ENCODE peak calls at places on chromosomes 12 and 14, in nine cellular contexts. Y is prostate gland, J is adrenal gland, M is thyroid gland, C is suprapubic skin, D is stomach, R is A549, S is testis, I is IMR-90. P is an unnamed sample.

GRCh38 chr12:12191008-12191407 is 75.8 kb downstream of the LRP6 start:
- DNase-seq in C (no peak), D (no peak), J (no peak), Y (no peak), S (no peak), M (no peak), R (no peak), I (no peak), P (no peak)

GRCh38 chr12:95805864-95806669 is 15.5 kb upstream of the NTN4 start:
- DNase-seq in I (peak), R (peak), J (no peak), C (no peak), D (no peak), Y (no peak), M (no peak), S (no peak), P (no peak)

GRCh38 chr12:49482095-49483051 is 56.5 kb upstream of the KCNH3 start:
- DNase-seq in C (no peak), Y (no peak), J (no peak), S (no peak), M (peak), I (peak), D (no peak), R (no peak), P (no peak)

GRCh38 chr14:22303589-22304195 is 285.3 kb downstream of the DAD1 start:
- DNase-seq in M (no peak), C (no peak), R (no peak), S (no peak), D (no peak), Y (no peak), I (peak), J (no peak), P (no peak)

GRCh38 chr12:53868516-53868986 is 70.1 kb upstream of the HOXC13 start:
- DNase-seq in J (no peak), M (no peak), I (no peak), Y (no peak), D (no peak), S (no peak), R (peak), C (no peak), P (no peak)

GRCh38 chr14:71515520-71515919 is 416.7 kb upstream of the RGS6 start:
- DNase-seq in J (no peak), Y (no peak), C (no peak), R (no peak), S (no peak), D (no peak), I (no peak), M (no peak), P (no peak)

GRCh38 chr12:66279127-66279712 is 23.1 kb upstream of the HELB start:
- DNase-seq in M (peak), S (peak), J (no peak), I (peak), Y (no peak), R (peak), D (no peak), C (no peak), P (no peak)

GRCh38 chr12:83865431-83865830 is 1047.2 kb downstream of the SLC6A15 start:
- DNase-seq in C (no peak), I (no peak), R (no peak), Y (no peak), M (no peak), S (no peak), J (no peak), D (no peak), P (no peak)

GRCh38 chr12:53381739-53382630 is 2.0 kb downstream of the SP1 start:
- DNase-seq in J (peak), R (no peak), M (peak), Y (peak), C (peak), I (peak), D (peak), S (peak), P (no peak)

GRCh38 chr12:98259667-98260066 is 255.7 kb upstream of the TMPO start:
- DNase-seq in M (no peak), R (no peak), D (no peak), I (no peak), C (no peak), Y (no peak), J (no peak), S (no peak), P (no peak)

GRCh38 chr14:105632010-105632409 is 105.6 kb downstream of the TMEM121 start:
- DNase-seq in I (no peak), R (no peak), S (no peak), Y (no peak), C (no peak), J (no peak), M (no peak), D (no peak), P (no peak)

GRCh38 chr12:16531623-16532022 is 74.3 kb downstream of the LMO3 start:
- DNase-seq in R (no peak), M (peak), Y (peak), S (no peak), I (no peak), J (no peak), D (peak), C (no peak), P (peak)

GRCh38 chr14:93285048-93285447 is 47.8 kb downstream of the BTBD7 start:
- DNase-seq in M (no peak), Y (no peak), D (no peak), R (no peak), I (peak), C (no peak), J (no peak), S (no peak), P (no peak)

GRCh38 chr12:29559194-29559593 is 61.7 kb upstream of the OVCH1 start:
- DNase-seq in D (no peak), S (no peak), I (no peak), J (no peak), Y (no peak), C (no peak), M (no peak), R (no peak), P (no peak)

DNA sequence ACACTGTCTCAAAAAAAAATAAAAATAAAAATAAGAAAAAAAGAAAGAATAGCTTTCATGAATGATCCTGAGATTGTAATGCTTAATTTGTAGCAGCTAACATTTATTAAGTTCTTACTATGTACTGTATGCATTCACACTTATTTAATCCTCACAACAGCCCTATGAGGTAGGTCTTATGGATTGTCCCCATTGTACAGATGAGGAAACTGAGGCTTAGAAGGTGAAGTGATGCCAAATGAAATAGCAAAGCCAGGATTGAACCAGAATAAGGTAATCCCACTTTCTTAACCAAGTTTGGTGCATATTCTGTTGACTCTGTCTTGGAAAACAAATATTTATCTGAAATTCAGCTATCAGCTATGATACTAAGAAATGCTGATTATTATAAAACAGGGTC is 2.1 kb downstream of the USP30 start:
- DNase-seq in R (no peak), M (no peak), Y (no peak), D (no peak), I (no peak), C (no peak), S (no peak), J (no peak), P (no peak)
- H3K4me3 ChIP-seq in R (no peak), M (no peak), Y (no peak), D (no peak), I (no peak), C (no peak), S (no peak), J (no peak), P (no peak)

GRCh38 chr14:68820536-68820935 is 27.7 kb upstream of the ZFP36L1 start:
- DNase-seq in C (no peak), D (no peak), S (no peak), R (no peak), Y (no peak), M (no peak), J (no peak), I (no peak), P (no peak)

GRCh38 chr14:68820119-68820518 is 27.3 kb upstream of the ZFP36L1 start:
- DNase-seq in M (no peak), D (no peak), I (no peak), R (no peak), C (no peak), Y (no peak), S (no peak), J (no peak), P (peak)

GRCh38 chr14:68822132-68822651 is 29.3 kb upstream of the ZFP36L1 start:
- DNase-seq in Y (no peak), C (no peak), M (no peak), R (no peak), D (no peak), S (no peak), I (no peak), J (no peak), P (no peak)

GRCh38 chr14:68822964-68823363 is 30.1 kb upstream of the ZFP36L1 start:
- DNase-seq in Y (no peak), I (no peak), D (no peak), S (no peak), J (no peak), M (no peak), C (no peak), R (no peak), P (no peak)

GRCh38 chr14:68820999-68821683 is 28.3 kb upstream of the ZFP36L1 start:
- DNase-seq in R (no peak), J (no peak), Y (no peak), D (no peak), C (no peak), M (no peak), S (no peak), I (no peak), P (no peak)
- TF ChIP-seq POLR2A in R (no peak), J (no peak), Y (no peak), D (no peak), C (no peak), M (no peak), S (no peak), I (no peak), P (no peak)

GRCh38 chr12:106645465-106646330 is 62.9 kb downstream of the RFX4 start:
- DNase-seq in C (no peak), R (no peak), S (no peak), Y (no peak), I (no peak), M (no peak), J (no peak), D (no peak), P (no peak)
- H3K4me3 ChIP-seq in C (no peak), R (no peak), S (no peak), Y (no peak), I (no peak), M (no peak), J (no peak), D (no peak), P (peak)

DNA sequence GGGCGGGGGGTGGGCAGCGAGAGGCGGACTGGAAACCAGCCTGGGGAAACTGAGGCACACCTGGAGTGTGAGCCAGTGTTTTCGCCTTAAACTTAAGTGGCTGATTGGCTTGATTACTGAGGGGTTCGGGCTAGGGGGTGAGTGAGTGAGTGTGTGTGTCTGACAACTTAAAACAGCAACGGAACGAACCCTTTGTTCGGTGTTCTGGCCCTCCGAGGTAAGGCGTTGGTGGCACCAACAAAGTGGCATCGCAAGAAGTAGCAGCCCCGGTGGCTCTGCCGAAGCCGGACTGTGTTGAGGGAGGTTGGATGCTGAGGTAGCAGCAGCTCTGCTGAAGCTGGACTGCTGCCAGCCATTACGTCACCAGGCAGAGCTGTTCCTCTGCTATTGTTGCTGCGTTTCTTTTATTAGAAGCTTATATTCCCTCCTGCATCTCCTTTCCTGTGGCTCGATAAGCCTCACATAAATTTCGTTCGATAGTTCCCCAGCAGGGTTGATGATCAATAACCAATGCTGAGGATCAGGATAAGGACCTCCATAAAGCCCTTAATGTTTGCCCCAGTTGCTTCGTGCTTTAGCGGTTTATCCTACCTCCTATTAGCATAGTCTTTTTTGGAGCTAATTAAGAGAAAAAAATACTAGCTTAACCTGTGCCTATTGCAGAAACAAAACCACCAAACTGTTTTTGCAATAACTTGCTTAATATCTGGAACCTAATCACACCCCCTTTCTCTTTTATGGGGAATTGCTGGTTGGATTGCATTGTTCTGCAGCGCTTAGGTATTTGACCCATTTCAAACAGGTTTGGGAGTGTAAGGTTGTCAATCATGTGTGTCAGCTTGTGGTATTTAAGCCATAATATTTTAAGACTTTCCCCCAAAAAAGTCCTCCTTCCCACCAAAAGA is 1.3 kb downstream of the GPR137C start:
- DNase-seq in Y (peak), S (peak), M (peak), C (peak), J (peak), R (no peak), I (peak), D (peak), P (peak)
- TF ChIP-seq POLR2A in Y (peak), S (no peak), M (no peak), C (no peak), J (peak), R (no peak), I (no peak), D (no peak), P (no peak)

DNA sequence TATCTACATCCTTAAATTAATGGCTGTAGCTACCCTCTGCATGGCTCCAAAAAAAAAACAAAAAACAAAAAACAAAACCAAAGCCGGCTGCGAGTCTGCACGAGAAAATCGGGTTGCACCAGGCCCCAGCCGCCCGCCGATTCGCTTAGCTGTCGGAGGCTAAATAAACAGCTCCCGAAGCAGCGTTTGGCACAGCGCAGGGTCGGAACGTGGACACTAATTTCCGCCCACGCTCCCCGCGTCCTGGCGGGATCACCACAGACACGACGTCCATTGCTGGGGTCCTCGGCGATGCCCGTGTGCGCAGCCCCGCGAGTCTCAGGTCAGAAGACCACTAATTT is 745 bp upstream of the ERC1 start:
- DNase-seq in D (peak), R (peak), Y (peak), M (peak), S (peak), J (peak), I (peak), C (peak), P (peak)
- H3K4me3 ChIP-seq in D (peak), R (peak), Y (peak), M (peak), S (peak), J (peak), I (peak), C (peak), P (peak)

GRCh38 chr12:56359851-56360767 is at the start of gene STAT2:
- DNase-seq in C (peak), R (peak), D (peak), M (peak), S (peak), Y (peak), J (peak), I (peak), P (peak)

GRCh38 chr12:56362130-56363059 is at the start of gene APOF:
- DNase-seq in C (no peak), S (no peak), J (no peak), Y (no peak), R (no peak), I (no peak), M (no peak), D (no peak), P (no peak)

GRCh38 chr12:56361487-56362129 is 1.0 kb downstream of the APOF start:
- DNase-seq in M (no peak), J (no peak), D (no peak), Y (no peak), R (no peak), C (no peak), S (no peak), I (no peak), P (no peak)

DNA sequence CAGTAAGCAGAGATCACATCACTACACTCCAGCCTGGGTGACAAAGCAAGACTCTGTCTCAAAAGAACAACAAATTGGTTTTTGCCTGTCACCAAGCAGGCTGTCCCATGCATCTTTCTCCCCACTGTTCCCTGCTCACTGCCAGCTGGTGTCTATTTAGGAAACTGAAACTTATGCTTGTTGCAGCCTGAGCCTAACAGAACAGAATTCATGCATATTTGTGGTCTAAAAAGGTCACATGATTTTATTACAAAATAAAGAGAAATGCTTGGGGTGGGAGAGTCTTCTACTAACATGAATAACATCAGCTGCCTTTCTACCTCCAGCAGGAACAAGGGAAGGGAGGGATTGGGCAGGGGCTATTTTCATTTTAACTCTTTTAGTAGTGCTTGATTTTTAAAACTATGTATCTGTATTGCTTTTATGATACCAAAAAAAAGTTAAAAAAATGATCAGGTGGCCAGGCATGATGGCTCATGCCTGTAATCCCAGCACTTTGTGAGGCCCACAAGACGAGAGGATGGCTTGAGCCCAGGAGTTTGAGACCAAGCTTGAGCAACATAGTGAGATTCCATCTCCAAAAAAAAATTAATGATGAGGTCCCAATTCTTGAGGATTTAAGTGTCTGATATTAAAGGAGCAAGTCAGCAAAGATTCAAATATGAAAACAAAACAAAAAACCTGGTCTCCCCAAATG is 923 bp downstream of the STAT2 start:
- DNase-seq in M (no peak), R (no peak), Y (no peak), S (no peak), J (peak), D (no peak), I (peak), C (no peak), P (peak)
- TF ChIP-seq POLR2A in M (no peak), R (no peak), Y (no peak), S (no peak), J (no peak), D (no peak), I (peak), C (no peak), P (no peak)

GRCh38 chr12:124720687-124721500 is 142.8 kb downstream of the SCARB1 start:
- DNase-seq in R (no peak), D (peak), S (peak), Y (peak), M (peak), C (no peak), J (peak), I (peak), P (peak)
- H3K4me3 ChIP-seq in R (no peak), D (no peak), S (no peak), Y (no peak), M (no peak), C (no peak), J (no peak), I (no peak), P (no peak)

GRCh38 chr12:47819544-47819901 is 180 bp downstream of the HDAC7 start:
- DNase-seq in I (no peak), M (no peak), C (no peak), D (no peak), Y (no peak), S (no peak), J (no peak), R (no peak), P (no peak)

GRCh38 chr12:47821346-47821706 is 1.6 kb upstream of the HDAC7 start:
- DNase-seq in R (no peak), C (no peak), J (no peak), D (no peak), Y (no peak), M (no peak), S (no peak), I (no peak), P (no peak)

GRCh38 chr12:47818701-47819543 is 781 bp downstream of the HDAC7 start:
- DNase-seq in M (peak), C (no peak), I (no peak), S (peak), R (peak), J (peak), Y (no peak), D (peak), P (no peak)

GRCh38 chr12:47820631-47821345 is 1.1 kb upstream of the HDAC7 start:
- DNase-seq in J (peak), M (peak), I (peak), Y (peak), D (peak), R (peak), C (peak), S (peak), P (peak)

GRCh38 chr12:47819902-47820630 is at the start of gene HDAC7:
- DNase-seq in J (peak), Y (peak), I (peak), C (peak), S (peak), M (peak), R (peak), D (peak), P (peak)
- TF ChIP-seq POLR2A in J (peak), Y (peak), I (no peak), C (peak), S (no peak), M (no peak), R (peak), D (no peak), P (no peak)

GRCh38 chr14:52077261-52077984 is 8.6 kb upstream of the NID2 start:
- DNase-seq in R (no peak), J (no peak), C (no peak), M (no peak), Y (no peak), S (no peak), D (no peak), I (peak), P (no peak)
- H3K4me3 ChIP-seq in R (no peak), J (no peak), C (no peak), M (no peak), Y (no peak), S (no peak), D (no peak), I (no peak), P (no peak)

GRCh38 chr12:8026282-8026637 is 6.3 kb upstream of the FOXJ2 start:
- DNase-seq in Y (no peak), S (no peak), I (no peak), J (no peak), R (no peak), D (no peak), M (no peak), C (no peak), P (no peak)
- TF ChIP-seq POLR2A in Y (no peak), S (peak), I (no peak), J (no peak), R (no peak), D (no peak), M (no peak), C (peak), P (peak)

P was measured in breast epithelium.